ENCODE peak calls at places on chromosomes 5 and 9, in four cellular contexts. I is H9, A is IMR-90, K is neuronal stem cell. P is an unnamed sample.

GRCh38 chr5:54580997-54581741 is 63.6 kb downstream of the SNX18 start:
- DNase-seq in K (no peak), A (peak), I (no peak), P (peak)

GRCh38 chr9:16191691-16192402 is 639.0 kb downstream of the CCDC171 start:
- DNase-seq in I (peak), K (peak), A (peak), P (peak)

GRCh38 chr5:37045703-37046102 is 169.1 kb downstream of the NIPBL start:
- DNase-seq in A (no peak), K (no peak), I (no peak), P (no peak)

GRCh38 chr9:127680846-127681245 is 25.9 kb upstream of the CFAP157 start:
- DNase-seq in I (no peak), A (no peak), K (no peak), P (no peak)

GRCh38 chr5:111415053-111415452 is 97.3 kb downstream of the STARD4 start:
- DNase-seq in I (no peak), A (no peak), K (no peak), P (no peak)

GRCh38 chr5:121285861-121286527 is 565.7 kb upstream of the FTMT start:
- DNase-seq in A (peak), I (no peak), K (no peak), P (no peak)

GRCh38 chr5:136001531-136001930 is 27.3 kb upstream of the TGFBI start:
- DNase-seq in A (peak), I (no peak), K (no peak), P (no peak)

GRCh38 chr5:170761048-170761707 is 22.3 kb upstream of the GABRP start:
- DNase-seq in A (no peak), K (no peak), I (peak), P (peak)

GRCh38 chr9:114855488-114855887 is 49.6 kb upstream of the TNFSF15 start:
- DNase-seq in K (no peak), A (peak), I (no peak), P (no peak)

GRCh38 chr5:159682623-159683022 is 233.7 kb upstream of the ADRA1B start:
- DNase-seq in A (no peak), I (no peak), K (no peak), P (peak)

GRCh38 chr9:75238311-75238976 is 150.1 kb downstream of the OSTF1 start:
- DNase-seq in K (peak), I (peak), A (peak), P (peak)

GRCh38 chr9:27561697-27562096 is 11.6 kb downstream of the C9orf72 start:
- DNase-seq in K (no peak), I (no peak), A (no peak), P (no peak)

GRCh38 chr5:64180661-64181343 is 15.2 kb downstream of the RNF180 start:
- DNase-seq in A (no peak), I (no peak), K (no peak), P (peak)

GRCh38 chr9:108746864-108747263 is 108.9 kb downstream of the ACTL7B start:
- DNase-seq in K (no peak), I (no peak), A (no peak), P (no peak)

GRCh38 chr9:34507556-34507955 is 15.2 kb downstream of the ENHO start:
- DNase-seq in A (no peak), K (no peak), I (no peak), P (no peak)

GRCh38 chr9:137365552-137366444 is 57.2 kb downstream of the EXD3 start:
- DNase-seq in K (no peak), A (no peak), I (no peak), P (no peak)

GRCh38 chr5:1343315-1343751 is 1.6 kb downstream of the CLPTM1L start:
- DNase-seq in A (no peak), K (no peak), I (no peak), P (no peak)
- H3K27ac ChIP-seq in A (no peak), K (no peak), I (no peak), P (no peak)

GRCh38 chr5:44900273-44900954 is 91.7 kb downstream of the MRPS30 start:
- DNase-seq in A (no peak), K (no peak), I (no peak), P (no peak)
- H3K4me2 ChIP-seq in A (no peak), K (no peak), I (no peak), P (no peak)

GRCh38 chr9:109908459-109909390 is 128.7 kb downstream of the PALM2AKAP2 start:
- DNase-seq in A (peak), I (no peak), K (no peak), P (no peak)

GRCh38 chr9:109907400-109907799 is 127.4 kb downstream of the PALM2AKAP2 start:
- DNase-seq in K (no peak), I (no peak), A (no peak), P (no peak)

GRCh38 chr9:109906766-109907382 is 126.9 kb downstream of the PALM2AKAP2 start:
- DNase-seq in K (no peak), I (no peak), A (peak), P (no peak)

GRCh38 chr9:109905472-109905871 is 125.5 kb downstream of the PALM2AKAP2 start:
- DNase-seq in A (no peak), K (no peak), I (no peak), P (no peak)

DNA sequence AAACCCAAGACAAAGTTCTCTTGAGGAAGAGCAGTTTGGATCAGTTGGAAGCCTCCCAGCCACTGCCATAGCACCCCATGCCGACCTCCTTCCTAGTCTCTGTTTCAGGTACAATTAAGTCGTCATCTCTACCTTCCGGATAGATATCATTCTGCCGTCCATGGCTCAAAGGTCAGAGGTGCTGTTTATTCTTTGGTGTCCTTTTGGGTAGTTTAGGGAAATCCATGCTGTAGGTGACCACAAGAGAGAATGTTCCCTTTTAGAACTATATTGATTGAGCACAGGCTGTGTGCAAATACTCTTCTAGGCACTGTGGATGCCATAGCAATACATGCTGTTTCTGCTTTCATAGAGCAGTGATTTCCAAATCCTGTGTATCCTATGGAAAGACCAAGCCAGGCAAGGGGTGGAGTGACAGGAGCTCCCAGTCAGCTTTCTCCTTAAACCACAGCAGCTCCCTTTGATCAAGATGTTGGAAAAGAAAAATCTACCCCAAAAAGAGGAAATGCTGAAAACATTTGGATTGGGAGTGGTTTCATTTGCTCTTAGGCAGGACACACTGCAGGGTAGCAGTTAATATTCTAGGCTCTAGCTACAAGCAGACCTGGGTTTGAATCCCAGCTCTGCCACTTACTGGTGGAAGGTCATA is 127.9 kb downstream of the PALM2AKAP2 start:
- DNase-seq in K (no peak), I (no peak), A (no peak), P (no peak)
- H2BK120ac ChIP-seq in K (no peak), I (no peak), A (peak), P (no peak)

GRCh38 chr9:111805841-111806241 is 11.1 kb upstream of the SHOC1 start:
- DNase-seq in A (peak), I (no peak), K (no peak), P (no peak)
- H3K27ac ChIP-seq in A (no peak), I (no peak), K (no peak), P (no peak)

DNA sequence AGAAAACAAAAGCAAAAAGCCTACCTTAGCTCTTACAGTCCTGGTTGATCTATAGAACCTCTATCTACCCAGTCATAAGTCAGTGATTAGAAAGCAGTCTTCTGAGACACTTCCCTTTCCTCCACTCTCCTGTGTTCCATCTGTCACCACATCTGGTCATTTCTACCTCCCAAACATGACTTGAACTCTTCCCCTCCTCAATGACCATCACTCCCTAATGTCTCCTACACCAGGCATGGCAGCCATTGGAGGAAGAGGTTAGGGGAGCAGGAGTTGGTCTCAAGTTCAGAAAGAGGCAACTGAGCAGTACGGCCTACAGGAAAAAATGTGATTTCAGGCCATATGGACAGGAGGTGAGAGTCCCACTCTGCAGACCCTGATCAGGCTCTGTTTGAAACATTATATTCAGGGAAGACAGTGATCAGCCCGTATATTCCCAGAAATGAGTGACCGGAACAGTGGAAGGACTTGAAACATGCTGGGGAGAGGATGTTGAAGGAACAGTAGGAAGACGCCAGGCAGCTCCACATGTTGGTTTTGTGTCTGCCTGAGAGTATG is 12.0 kb downstream of the ABLIM3 start:
- DNase-seq in K (no peak), A (no peak), I (no peak), P (no peak)
- H3K4me2 ChIP-seq in K (no peak), A (no peak), I (no peak), P (no peak)

GRCh38 chr9:134172198-134173126 is 8.1 kb upstream of the RNU6ATAC start:
- DNase-seq in A (no peak), K (no peak), I (no peak), P (no peak)
- H2BK120ac ChIP-seq in A (peak), K (no peak), I (no peak), P (no peak)

GRCh38 chr9:73742412-73742811 is 590.7 kb downstream of the ANXA1 start:
- DNase-seq in A (no peak), I (no peak), K (no peak), P (no peak)
- H3K27ac ChIP-seq in A (no peak), I (no peak), K (no peak), P (no peak)